ENCODE peak calls at places on chromosomes 2 and 18, in six cellular contexts. C is trophoblast cell; W is stimulated activated CD8-positive, alpha-beta memory T cell treated with anti-CD3 and anti-CD28 coated beads, Interleukin-15, amount 100 ng/mL, for 4 hours; D is skeletal muscle cell; J is T-cell; T is NCI-H774. K is an unnamed sample.

GRCh38 chr2:216134958-216135541 is 25.9 kb downstream of the XRCC5 start:
- DNase-seq in C (no peak), W (no peak), D (no peak), J (no peak), T (no peak), K (no peak)

GRCh38 chr2:110659248-110659647 is 18.6 kb downstream of the BUB1 start:
- DNase-seq in C (no peak), W (no peak), D (no peak), J (no peak), T (no peak), K (no peak)

GRCh38 chr18:2425426-2426317 is 145.6 kb downstream of the METTL4 start:
- DNase-seq in C (peak; percentile 4), W (no peak), D (no peak), J (no peak), T (no peak), K (no peak)

GRCh38 chr18:57975805-57976204 is 68.2 kb upstream of the NEDD4L start:
- DNase-seq in C (no peak), W (no peak), D (no peak), J (no peak), T (no peak), K (no peak)

GRCh38 chr2:210128961-210129360 is 42.2 kb downstream of the KANSL1L start:
- DNase-seq in C (no peak), W (no peak), D (no peak), J (no peak), T (peak; percentile 84), K (no peak)

GRCh38 chr18:48265328-48265727 is 143.9 kb downstream of the ZBTB7C start:
- DNase-seq in C (no peak), W (no peak), D (no peak), J (no peak), T (no peak), K (no peak)

GRCh38 chr18:34595673-34596072 is 114.4 kb upstream of the DTNA start:
- DNase-seq in C (no peak), W (no peak), D (no peak), J (no peak), T (peak; percentile 6), K (no peak)

GRCh38 chr2:27236626-27237025 is 19.5 kb downstream of the CAD start:
- DNase-seq in C (no peak), W (no peak), D (no peak), J (no peak), T (no peak), K (no peak)

GRCh38 chr2:142472382-142472781 is 341.6 kb upstream of the LRP1B start:
- DNase-seq in C (no peak), W (no peak), D (no peak), J (no peak), T (peak; percentile 1), K (no peak)

GRCh38 chr2:8876628-8877027 is 39.2 kb upstream of the KIDINS220 start:
- DNase-seq in C (no peak), W (no peak), D (no peak), J (no peak), T (no peak), K (no peak)

GRCh38 chr2:101788995-101789970 is 91.8 kb downstream of the MAP4K4 start:
- DNase-seq in C (no peak), W (no peak), D (no peak), J (no peak), T (no peak), K (no peak)

GRCh38 chr2:54676656-54677055 is 46.8 kb upstream of the EML6 start:
- DNase-seq in C (no peak), W (no peak), D (no peak), J (no peak), T (no peak), K (no peak)

GRCh38 chr18:58911241-58911640 is 46.6 kb downstream of the ZNF532 start:
- DNase-seq in C (no peak), W (no peak), D (no peak), J (no peak), T (no peak), K (no peak)

GRCh38 chr2:171957061-171957460 is 34.8 kb downstream of the HAT1 start:
- DNase-seq in C (no peak), W (no peak), D (no peak), J (no peak), T (no peak), K (no peak)

K was measured in activated gamma-delta T cell.